ENCODE peak calls at places on chromosome 6, in seven cellular contexts. R is neural progenitor cell, S is endothelial cell, N is pancreas, K is uterus, Y is ascending aorta, H is tibial artery. G is an unnamed sample.

GRCh38 chr6:113976806-113977205 is 5.9 kb upstream of the HDAC2 start:
- DNase-seq in H (no peak), Y (no peak), R (no peak), N (no peak), K (no peak), S (no peak), G (no peak)

GRCh38 chr6:8664700-8665099 is 229.4 kb upstream of the SLC35B3 start:
- DNase-seq in H (no peak), S (no peak), K (no peak), Y (no peak), N (no peak), R (no peak), G (no peak)

GRCh38 chr6:7152467-7152866 is 44.7 kb downstream of the RREB1 start:
- DNase-seq in R (no peak), Y (no peak), N (no peak), K (no peak), H (no peak), S (no peak), G (no peak)

GRCh38 chr6:160398674-160399271 is 50.6 kb downstream of the SLC22A3 start:
- DNase-seq in R (no peak), S (no peak), K (no peak), Y (no peak), N (no peak), H (no peak), G (no peak)

GRCh38 chr6:87482382-87482781 is 9.6 kb downstream of the SLC35A1 start:
- DNase-seq in H (no peak), S (no peak), K (no peak), Y (no peak), R (no peak), N (no peak), G (no peak)

GRCh38 chr6:76166874-76167273 is 94.4 kb upstream of the IMPG1 start:
- DNase-seq in H (no peak), K (no peak), S (no peak), Y (no peak), N (no peak), R (no peak), G (no peak)

GRCh38 chr6:33728438-33728837 is 16.9 kb upstream of the UQCC2 start:
- DNase-seq in Y (no peak), S (no peak), R (no peak), N (peak), K (no peak), H (no peak), G (no peak)

GRCh38 chr6:1015819-1016218 is 296.1 kb upstream of the FOXQ1 start:
- DNase-seq in H (no peak), K (no peak), N (peak), Y (no peak), S (no peak), R (peak), G (peak)

GRCh38 chr6:108174371-108175175 is 8.8 kb downstream of the NR2E1 start:
- DNase-seq in H (no peak), K (no peak), R (peak), S (peak), Y (peak), N (no peak), G (peak)

GRCh38 chr6:43805695-43806040 is 35.7 kb downstream of the VEGFA start:
- DNase-seq in Y (no peak), K (no peak), S (no peak), R (no peak), H (no peak), N (no peak), G (no peak)

GRCh38 chr6:88914885-88915598 is 48.4 kb downstream of the RNGTT start:
- DNase-seq in R (no peak), K (no peak), S (no peak), Y (no peak), H (no peak), N (no peak), G (no peak)

GRCh38 chr6:68238097-68238597 is 396.9 kb upstream of the ADGRB3 start:
- DNase-seq in Y (no peak), H (no peak), K (no peak), N (no peak), R (no peak), S (no peak), G (no peak)

GRCh38 chr6:107716688-107717089 is 107.4 kb downstream of the SCML4 start:
- DNase-seq in K (no peak), N (no peak), H (no peak), S (no peak), Y (no peak), R (no peak), G (no peak)

GRCh38 chr6:46010270-46010669 is 5.4 kb downstream of the CLIC5 start:
- DNase-seq in H (no peak), K (no peak), Y (no peak), S (no peak), R (no peak), N (no peak), G (no peak)

GRCh38 chr6:81998432-81998831 is 246.0 kb upstream of the TENT5A start:
- DNase-seq in H (no peak), K (no peak), Y (no peak), N (no peak), R (no peak), S (no peak), G (no peak)

GRCh38 chr6:125269328-125269985 is 32.3 kb downstream of the HDDC2 start:
- DNase-seq in H (no peak), Y (no peak), N (no peak), S (no peak), K (no peak), R (no peak), G (no peak)

GRCh38 chr6:69894578-69895347 is 28.4 kb downstream of the COL19A1 start:
- DNase-seq in R (peak), S (no peak), H (no peak), Y (no peak), K (no peak), N (no peak), G (no peak)

GRCh38 chr6:13663986-13664385 is 47.6 kb downstream of the RANBP9 start:
- DNase-seq in Y (no peak), N (no peak), R (no peak), H (no peak), K (no peak), S (no peak), G (no peak)

GRCh38 chr6:26554669-26555504 is 16.7 kb downstream of the HMGN4 start:
- DNase-seq in S (peak), Y (no peak), N (no peak), R (peak), K (peak), H (no peak), G (peak)

GRCh38 chr6:108578166-108578565 is 17.4 kb downstream of the FOXO3 start:
- DNase-seq in S (no peak), K (no peak), R (no peak), N (no peak), Y (peak), H (no peak), G (no peak)

GRCh38 chr6:109060585-109060984 is 34.1 kb downstream of the SESN1 start:
- DNase-seq in S (no peak), R (no peak), N (no peak), H (no peak), K (no peak), Y (no peak), G (no peak)

GRCh38 chr6:158043586-158044524 is 62.2 kb downstream of the SYNJ2 start:
- DNase-seq in Y (peak), S (no peak), N (no peak), K (no peak), R (no peak), H (peak), G (no peak)

GRCh38 chr6:119076173-119076965 is 2.1 kb downstream of the FAM184A start:
- DNase-seq in R (no peak), K (no peak), Y (no peak), N (no peak), S (no peak), H (no peak), G (no peak)

GRCh38 chr6:14671261-14671681 is 553.7 kb downstream of the CD83 start:
- DNase-seq in R (no peak), K (peak), Y (no peak), N (no peak), H (no peak), S (no peak), G (no peak)

GRCh38 chr6:95578106-95578410 is 723 bp downstream of the MANEA start:
- DNase-seq in R (no peak), Y (no peak), K (no peak), H (no peak), S (no peak), N (no peak), G (no peak)

GRCh38 chr6:43559328-43559727 is 16.5 kb downstream of the XPO5 start:
- DNase-seq in R (no peak), N (no peak), H (no peak), S (no peak), K (no peak), Y (no peak), G (no peak)

GRCh38 chr6:53461041-53461656 is 83.8 kb downstream of the GCLC start:
- DNase-seq in Y (no peak), R (no peak), H (no peak), N (no peak), K (no peak), S (no peak), G (no peak)

GRCh38 chr6:152404936-152405595 is 232.1 kb downstream of the SYNE1 start:
- DNase-seq in S (no peak), N (no peak), H (no peak), K (no peak), Y (no peak), R (no peak), G (no peak)

GRCh38 chr6:56021943-56022342 is 146.6 kb upstream of the BMP5 start:
- DNase-seq in H (no peak), S (no peak), Y (no peak), R (peak), K (no peak), N (no peak), G (no peak)

GRCh38 chr6:165842291-165842936 is 179.4 kb upstream of the PDE10A start:
- DNase-seq in N (no peak), S (no peak), R (no peak), H (no peak), Y (no peak), K (no peak), G (no peak)

GRCh38 chr6:150273457-150274309 is 95.1 kb upstream of the IYD start:
- DNase-seq in N (no peak), H (no peak), R (no peak), K (no peak), S (no peak), Y (no peak), G (peak)

GRCh38 chr6:159760602-159761057 is 1.2 kb upstream of the ACAT2 start:
- DNase-seq in H (no peak), K (no peak), N (no peak), S (peak), Y (no peak), R (peak), G (peak)

GRCh38 chr6:14601490-14601889 is 483.9 kb downstream of the CD83 start:
- DNase-seq in Y (no peak), R (no peak), N (peak), K (no peak), S (no peak), H (no peak), G (no peak)

GRCh38 chr6:164477126-164477525 is 832.3 kb downstream of the C6orf118 start:
- DNase-seq in Y (no peak), K (no peak), R (no peak), H (no peak), N (no peak), S (no peak), G (no peak)

GRCh38 chr6:52241819-52242218 is 2.5 kb downstream of the IL17F start:
- DNase-seq in Y (no peak), H (no peak), R (no peak), N (no peak), S (no peak), K (no peak), G (no peak)

GRCh38 chr6:31777667-31778050 is 531 bp upstream of the VWA7 start:
- DNase-seq in R (no peak), H (no peak), Y (no peak), K (no peak), N (no peak), S (no peak), G (no peak)

GRCh38 chr6:39239527-39240154 is 10.4 kb upstream of the KCNK5 start:
- DNase-seq in Y (no peak), H (no peak), R (peak), S (no peak), N (no peak), K (no peak), G (no peak)

GRCh38 chr6:15152720-15153119 is 93.1 kb upstream of the JARID2 start:
- DNase-seq in S (no peak), N (no peak), H (no peak), R (no peak), Y (no peak), K (no peak), G (no peak)

GRCh38 chr6:96990462-96990861 is 65.9 kb downstream of the KLHL32 start:
- DNase-seq in H (no peak), N (no peak), Y (no peak), R (no peak), K (no peak), S (no peak), G (no peak)

GRCh38 chr6:136784271-136784664 is 8.0 kb downstream of the MAP3K5 start:
- DNase-seq in R (no peak), S (no peak), K (no peak), Y (no peak), H (no peak), N (no peak), G (no peak)

GRCh38 chr6:136784910-136785746 is 7.1 kb downstream of the MAP3K5 start:
- DNase-seq in R (no peak), H (peak), N (peak), S (no peak), Y (peak), K (no peak), G (no peak)

GRCh38 chr6:136783021-136783420 is 9.3 kb downstream of the MAP3K5 start:
- DNase-seq in N (no peak), Y (no peak), R (no peak), K (no peak), H (no peak), S (no peak), G (no peak)

GRCh38 chr6:136782021-136782770 is 10.1 kb downstream of the MAP3K5 start:
- DNase-seq in K (no peak), H (no peak), S (no peak), Y (no peak), N (no peak), R (no peak), G (no peak)

GRCh38 chr6:136783495-136784270 is 8.6 kb downstream of the MAP3K5 start:
- DNase-seq in N (no peak), K (no peak), S (no peak), H (peak), R (no peak), Y (no peak), G (no peak)
- TF ChIP-seq CTCF in N (no peak), K (no peak), S (no peak), H (no peak), R (no peak), Y (no peak), G (no peak)

GRCh38 chr6:73983367-73983766 is 287.4 kb downstream of the CD109 start:
- DNase-seq in Y (no peak), S (no peak), H (no peak), N (no peak), K (no peak), R (no peak), G (no peak)

GRCh38 chr6:73984851-73985250 is 288.8 kb downstream of the CD109 start:
- DNase-seq in K (no peak), N (no peak), Y (no peak), R (no peak), S (no peak), H (no peak), G (no peak)

DNA sequence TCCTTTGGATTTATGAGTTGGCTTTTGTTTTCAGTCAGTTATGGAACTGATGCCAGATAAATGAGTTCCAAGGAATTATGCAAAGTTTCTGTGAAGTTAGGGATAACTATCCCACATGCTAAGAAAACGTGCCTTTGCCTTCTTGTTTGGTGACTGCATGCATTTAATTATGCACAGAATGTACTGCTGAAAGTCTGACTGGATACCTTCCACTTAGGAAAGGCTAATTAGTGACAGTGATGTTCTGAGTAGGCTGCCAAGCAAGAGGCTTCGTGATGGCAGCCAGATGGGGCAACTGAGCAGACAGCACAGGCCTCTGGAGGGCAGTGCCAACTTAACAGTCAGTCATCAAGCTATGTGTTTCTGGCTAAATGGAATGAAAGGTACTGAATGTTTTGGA is 289.9 kb downstream of the CD109 start:
- DNase-seq in Y (no peak), S (no peak), N (no peak), R (peak), K (no peak), H (no peak), G (no peak)
- TF ChIP-seq CTCF in Y (no peak), S (no peak), N (no peak), R (peak), K (no peak), H (no peak), G (no peak)

DNA sequence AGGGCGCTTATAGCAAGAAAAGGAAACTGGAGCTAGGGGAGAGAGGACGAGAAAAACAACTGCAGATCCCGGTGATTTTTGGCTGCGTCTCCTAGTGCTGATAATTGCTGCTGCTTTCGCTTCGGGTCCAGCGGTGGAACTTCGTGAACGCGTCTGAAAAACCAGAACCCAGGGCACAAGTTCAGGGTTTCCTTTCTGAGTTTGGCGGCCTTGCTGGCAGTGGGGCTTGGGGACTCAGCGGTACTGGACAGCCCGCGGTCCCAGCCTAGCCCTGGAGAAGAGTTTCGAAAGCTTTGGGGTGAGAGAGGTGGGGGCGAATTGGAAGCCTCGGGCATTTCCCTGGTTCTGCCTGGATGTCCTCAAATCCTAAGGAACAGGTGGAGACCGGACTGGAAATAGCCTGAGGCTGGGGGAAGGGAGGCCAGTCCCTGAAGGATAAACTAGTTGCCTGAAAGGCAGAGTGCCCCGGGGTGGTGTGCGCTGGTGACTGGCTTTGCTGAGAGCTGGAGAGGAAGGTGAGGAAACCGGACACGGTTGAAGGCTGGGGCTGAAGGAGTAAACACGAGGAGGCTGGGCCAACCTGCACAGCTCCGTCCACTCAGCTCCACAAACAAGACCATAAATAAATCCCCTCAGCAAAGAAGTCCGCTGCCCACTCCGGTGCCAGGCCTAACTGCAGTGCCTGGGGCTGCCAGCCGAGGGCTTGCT is 857 bp downstream of the GMPR start:
- DNase-seq in S (peak), N (no peak), R (peak), Y (no peak), H (peak), K (peak), G (peak)
- TF ChIP-seq CTCF in S (no peak), N (peak), R (peak), Y (peak), H (peak), K (peak), G (peak)

DNA sequence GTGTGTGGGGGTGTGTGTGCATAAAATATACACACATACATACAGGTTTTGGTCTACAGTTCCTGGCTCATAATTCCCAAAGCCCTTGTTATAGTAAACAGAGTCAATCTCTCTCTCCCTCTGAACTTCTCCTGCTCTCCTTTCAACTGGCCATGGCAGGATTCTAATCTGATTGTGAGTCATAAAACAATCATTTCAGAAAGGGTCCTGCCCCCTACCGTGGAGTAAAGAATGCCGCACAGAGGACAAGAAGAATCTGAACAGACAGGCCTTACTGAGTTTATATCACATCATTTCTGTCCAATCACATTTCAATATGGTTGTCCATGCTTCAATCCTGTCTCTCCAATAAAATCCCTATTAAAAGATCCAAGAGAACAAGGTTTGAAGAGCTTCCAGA is 416.9 kb downstream of the FRK start:
- DNase-seq in Y (no peak), H (no peak), S (no peak), R (no peak), K (no peak), N (no peak), G (no peak)
- TF ChIP-seq CTCF in Y (no peak), H (no peak), S (no peak), R (no peak), K (no peak), N (no peak), G (no peak)

DNA sequence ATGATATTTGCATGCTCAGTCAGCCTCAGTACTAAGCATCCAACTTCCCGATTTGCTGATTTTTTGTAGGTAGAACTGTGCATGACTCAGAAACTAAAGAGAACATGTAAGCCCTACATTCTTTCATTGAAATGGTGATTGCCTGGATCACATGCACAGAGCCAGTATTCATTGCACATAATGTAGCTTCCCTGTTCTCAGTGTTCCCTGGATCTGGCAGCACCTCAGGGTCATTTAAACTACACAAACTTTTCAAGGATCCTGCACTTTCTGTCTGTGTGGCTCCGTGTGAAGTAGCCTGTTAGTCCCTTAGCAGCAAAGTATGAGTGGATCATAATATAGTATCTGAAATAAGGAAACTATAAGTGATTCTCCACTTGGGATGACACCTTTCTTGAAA is 423.0 kb upstream of the AGPAT4 start:
- DNase-seq in K (no peak), H (no peak), N (no peak), Y (no peak), R (no peak), S (no peak), G (no peak)
- TF ChIP-seq CTCF in K (no peak), H (no peak), N (no peak), Y (no peak), R (no peak), S (no peak), G (no peak)

GRCh38 chr6:99130897-99131873 is 183.4 kb upstream of the FBXL4 start:
- DNase-seq in R (peak), S (no peak), K (no peak), N (no peak), H (no peak), Y (no peak), G (no peak)
- TF ChIP-seq CTCF in R (peak), S (no peak), K (no peak), N (no peak), H (no peak), Y (no peak), G (no peak)

GRCh38 chr6:41073203-41073967 is 611 bp downstream of the NFYA start:
- DNase-seq in Y (peak), K (peak), N (peak), R (peak), H (peak), S (peak), G (peak)
- TF ChIP-seq CTCF in Y (peak), K (peak), N (peak), R (peak), H (peak), S (peak), G (peak)

DNA sequence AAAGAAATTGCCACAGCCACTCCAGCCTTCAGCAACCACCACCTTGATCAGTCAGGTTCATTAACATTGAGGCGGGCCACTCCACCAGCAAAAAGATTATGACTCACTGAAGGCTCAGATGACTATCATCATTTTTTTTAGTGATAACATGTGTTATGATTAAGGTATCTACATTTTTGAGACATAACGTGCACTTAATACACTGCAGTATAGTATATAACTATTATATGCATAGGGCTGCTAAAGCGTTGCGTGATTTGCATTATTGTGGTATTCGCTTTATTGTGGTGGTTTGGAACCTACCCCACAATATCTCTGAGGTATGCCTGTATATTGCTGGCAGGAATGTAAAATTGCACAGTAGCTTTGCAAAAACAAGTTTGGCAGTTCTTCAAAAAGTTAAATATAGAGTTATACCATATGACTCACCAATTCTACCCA is 6.8 kb upstream of the RIPK1 start:
- DNase-seq in S (no peak), K (no peak), Y (no peak), N (no peak), H (no peak), R (no peak), G (no peak)
- TF ChIP-seq CTCF in S (no peak), K (no peak), Y (no peak), N (no peak), H (no peak), R (no peak), G (no peak)